ENCODE peak calls at places on chromosome 20, in five cellular contexts. W is dorsolateral prefrontal cortex, F is A549, N is hippocampal formation, H is T47D. E is an unnamed sample.

GRCh38 chr20:21182832-21183563 is 57.1 kb downstream of the KIZ start:
- DNase-seq in W (no peak), F (no peak), N (no peak), H (no peak), E (no peak)

GRCh38 chr20:61628901-61629300 is 376.8 kb downstream of the CDH4 start:
- DNase-seq in W (no peak), F (no peak), N (no peak), H (no peak), E (no peak)

GRCh38 chr20:23291575-23292240 is 58.9 kb upstream of the NXT1 start:
- DNase-seq in W (no peak), F (no peak), N (no peak), H (no peak), E (no peak)

GRCh38 chr20:10568032-10568431 is 105.8 kb downstream of the JAG1 start:
- DNase-seq in W (no peak), F (no peak), N (no peak), H (no peak), E (no peak)

GRCh38 chr20:8020314-8021079 is 936 bp upstream of the TMX4 start:
- DNase-seq in W (no peak), F (no peak), N (no peak), H (no peak), E (no peak)

GRCh38 chr20:1538655-1539054 is 18.9 kb downstream of the SIRPD start:
- DNase-seq in W (no peak), F (no peak), N (no peak), H (no peak), E (no peak)

GRCh38 chr20:50744143-50744792 is 12.9 kb downstream of the PARD6B start:
- DNase-seq in W (no peak), F (peak), N (peak), H (peak), E (no peak)

GRCh38 chr20:21901470-21902275 is 196.2 kb downstream of the PAX1 start:
- DNase-seq in W (no peak), F (no peak), N (no peak), H (peak), E (no peak)

GRCh38 chr20:56328861-56329260 is 29.9 kb upstream of the FAM210B start:
- DNase-seq in W (no peak), F (no peak), N (no peak), H (peak), E (no peak)

GRCh38 chr20:48175261-48175660 is 390.0 kb upstream of the SULF2 start:
- DNase-seq in W (no peak), F (no peak), N (no peak), H (no peak), E (no peak)

GRCh38 chr20:47319517-47320252 is 36.8 kb downstream of the ZMYND8 start:
- DNase-seq in W (no peak), F (no peak), N (peak), H (peak), E (no peak)

GRCh38 chr20:4041748-4042411 is 26.5 kb upstream of the RNF24 start:
- DNase-seq in W (no peak), F (peak), N (no peak), H (no peak), E (peak)

GRCh38 chr20:54473340-54473739 is 2.1 kb upstream of the DOK5 start:
- DNase-seq in W (no peak), F (no peak), N (no peak), H (no peak), E (no peak)

GRCh38 chr20:32457476-32457986 is 99.4 kb downstream of the ASXL1 start:
- DNase-seq in W (peak), F (peak), N (peak), H (no peak), E (no peak)

GRCh38 chr20:58833921-58834320 is 16.8 kb downstream of the GNAS-AS1 start:
- DNase-seq in W (no peak), F (no peak), N (no peak), H (no peak), E (no peak)

E was measured in 8988T.